ENCODE peak calls at places on chromosomes 16 and 17, in ten cellular contexts. C is A549, Z is transverse colon, V is endodermal cell, X is K562, L is cardiac fibroblast, A is psoas muscle, W is nephron progenitor cell, I is astrocyte of the cerebellum, U is gastrocnemius medialis. M is an unnamed sample.

GRCh38 chr16:53022374-53022773 is 30.3 kb downstream of the CHD9NB start:
- DNase-seq in C (peak), Z (peak), V (peak), X (peak), L (peak), A (no peak), W (peak), I (peak), U (no peak), M (peak)

GRCh38 chr16:12455287-12455798 is 348.3 kb downstream of the CPPED1 start:
- DNase-seq in C (peak), Z (peak), V (peak), X (peak), L (peak), A (peak), W (peak), I (peak), U (no peak), M (peak)

GRCh38 chr17:39683295-39683939 is 4.4 kb downstream of the PGAP3 start:
- DNase-seq in C (no peak), Z (no peak), V (no peak), X (peak), L (no peak), A (no peak), W (no peak), I (no peak), U (no peak), M (no peak)

GRCh38 chr16:54954220-54954619 is 23.6 kb downstream of the IRX5 start:
- DNase-seq in C (no peak), Z (no peak), V (no peak), X (no peak), L (peak), A (no peak), W (no peak), I (no peak), U (no peak), M (no peak)

GRCh38 chr17:50604470-50604869 is 30.2 kb upstream of the ABCC3 start:
- DNase-seq in C (no peak), Z (peak), V (peak), X (no peak), L (peak), A (peak), W (no peak), I (peak), U (no peak), M (no peak)

GRCh38 chr17:9824094-9824493 is 1.6 kb upstream of the GLP2R start:
- DNase-seq in C (peak), Z (no peak), V (no peak), X (peak), L (no peak), A (no peak), W (no peak), I (no peak), U (no peak), M (no peak)

GRCh38 chr17:44200478-44201155 is 933 bp upstream of the ATXN7L3 start:
- DNase-seq in C (no peak), Z (peak), V (no peak), X (no peak), L (no peak), A (no peak), W (no peak), I (no peak), U (no peak), M (no peak)

GRCh38 chr16:66087308-66087707 is 279.2 kb upstream of the CDH5 start:
- DNase-seq in C (no peak), Z (no peak), V (no peak), X (no peak), L (no peak), A (no peak), W (no peak), I (no peak), U (no peak), M (no peak)

GRCh38 chr16:89323120-89323960 is 105.8 kb downstream of the ZNF778 start:
- DNase-seq in C (no peak), Z (no peak), V (no peak), X (no peak), L (no peak), A (peak), W (no peak), I (no peak), U (no peak), M (no peak)

GRCh38 chr16:15035163-15035729 is 20.6 kb downstream of the NTAN1 start:
- DNase-seq in C (no peak), Z (no peak), V (no peak), X (no peak), L (no peak), A (no peak), W (no peak), I (no peak), U (no peak), M (no peak)

GRCh38 chr17:5821057-5821456 is 236.7 kb upstream of the NLRP1 start:
- DNase-seq in C (peak), Z (no peak), V (no peak), X (no peak), L (no peak), A (no peak), W (no peak), I (no peak), U (no peak), M (no peak)

GRCh38 chr16:14434860-14435259 is 195.2 kb downstream of the PARN start:
- DNase-seq in C (no peak), Z (no peak), V (no peak), X (no peak), L (no peak), A (no peak), W (no peak), I (no peak), U (no peak), M (no peak)

GRCh38 chr17:41308918-41309359 is at the start of gene KRTAP16-1:
- DNase-seq in C (no peak), Z (no peak), V (no peak), X (no peak), L (no peak), A (no peak), W (no peak), I (no peak), U (no peak), M (no peak)

GRCh38 chr16:75458029-75458428 is 6.5 kb downstream of the TMEM170A start:
- DNase-seq in C (no peak), Z (no peak), V (no peak), X (no peak), L (no peak), A (no peak), W (no peak), I (no peak), U (no peak), M (no peak)

GRCh38 chr17:17774009-17774881 is 62.5 kb downstream of the SREBF1 start:
- DNase-seq in C (peak), Z (peak), V (no peak), X (no peak), L (peak), A (peak), W (no peak), I (no peak), U (peak), M (no peak)

GRCh38 chr17:77564278-77564920 is 394.1 kb upstream of the TNRC6C start:
- DNase-seq in C (no peak), Z (no peak), V (peak), X (no peak), L (no peak), A (no peak), W (no peak), I (no peak), U (no peak), M (no peak)

GRCh38 chr16:84829168-84829965 is 9.6 kb downstream of the CRISPLD2 start:
- DNase-seq in C (no peak), Z (peak), V (no peak), X (no peak), L (peak), A (peak), W (no peak), I (peak), U (no peak), M (no peak)

GRCh38 chr17:10730956-10731879 is 1.4 kb upstream of the TMEM220 start:
- DNase-seq in C (no peak), Z (no peak), V (peak), X (no peak), L (no peak), A (no peak), W (no peak), I (no peak), U (no peak), M (no peak)

GRCh38 chr17:3953542-3953941 is 10.7 kb downstream of the ATP2A3 start:
- DNase-seq in C (no peak), Z (no peak), V (no peak), X (no peak), L (no peak), A (no peak), W (no peak), I (no peak), U (no peak), M (no peak)

GRCh38 chr16:11312718-11313492 is 31.8 kb upstream of the PRM1 start:
- DNase-seq in C (peak), Z (peak), V (peak), X (peak), L (peak), A (no peak), W (no peak), I (peak), U (no peak), M (no peak)

GRCh38 chr17:27529230-27529796 is 73.1 kb downstream of the KSR1 start:
- DNase-seq in C (peak), Z (no peak), V (no peak), X (peak), L (peak), A (no peak), W (no peak), I (no peak), U (no peak), M (no peak)

GRCh38 chr17:14559720-14560119 is 258.8 kb downstream of the HS3ST3B1 start:
- DNase-seq in C (no peak), Z (no peak), V (no peak), X (no peak), L (no peak), A (no peak), W (no peak), I (no peak), U (no peak), M (no peak)

GRCh38 chr16:70572050-70572925 is 48.7 kb downstream of the SF3B3 start:
- DNase-seq in C (no peak), Z (no peak), V (no peak), X (no peak), L (peak), A (no peak), W (no peak), I (no peak), U (no peak), M (no peak)

GRCh38 chr16:12330977-12331376 is 354.4 kb downstream of the SNX29 start:
- DNase-seq in C (no peak), Z (no peak), V (no peak), X (no peak), L (peak), A (no peak), W (no peak), I (no peak), U (no peak), M (no peak)

GRCh38 chr17:56896968-56897359 is 16.9 kb downstream of the TRIM25 start:
- DNase-seq in C (no peak), Z (peak), V (no peak), X (no peak), L (no peak), A (no peak), W (no peak), I (no peak), U (no peak), M (no peak)

GRCh38 chr17:5769936-5770335 is 185.6 kb upstream of the NLRP1 start:
- DNase-seq in C (no peak), Z (no peak), V (no peak), X (no peak), L (no peak), A (no peak), W (peak), I (peak), U (no peak), M (no peak)

GRCh38 chr17:44581868-44582267 is 24.6 kb downstream of the FZD2 start:
- DNase-seq in C (peak), Z (no peak), V (no peak), X (no peak), L (peak), A (no peak), W (no peak), I (no peak), U (no peak), M (no peak)

GRCh38 chr17:13590441-13590840 is 11.3 kb downstream of the HS3ST3A1 start:
- DNase-seq in C (no peak), Z (no peak), V (no peak), X (no peak), L (no peak), A (no peak), W (no peak), I (no peak), U (no peak), M (no peak)

GRCh38 chr17:16415031-16415924 is at the start of gene TRPV2:
- DNase-seq in C (peak), Z (peak), V (peak), X (peak), L (no peak), A (peak), W (peak), I (no peak), U (no peak), M (peak)

GRCh38 chr16:66543541-66543940 is 6.4 kb downstream of the TK2 start:
- DNase-seq in C (no peak), Z (no peak), V (no peak), X (no peak), L (no peak), A (no peak), W (no peak), I (no peak), U (no peak), M (no peak)

GRCh38 chr16:56468800-56469199 is 17.4 kb downstream of the OGFOD1 start:
- DNase-seq in C (no peak), Z (no peak), V (no peak), X (no peak), L (no peak), A (no peak), W (no peak), I (no peak), U (no peak), M (no peak)

GRCh38 chr17:5861849-5862248 is 208.3 kb upstream of the WSCD1 start:
- DNase-seq in C (no peak), Z (no peak), V (no peak), X (no peak), L (no peak), A (no peak), W (no peak), I (no peak), U (no peak), M (no peak)

GRCh38 chr16:49092704-49093103 is 188.9 kb downstream of the CBLN1 start:
- DNase-seq in C (no peak), Z (no peak), V (no peak), X (no peak), L (no peak), A (no peak), W (no peak), I (no peak), U (no peak), M (no peak)
- TF ChIP-seq CTCF in C (no peak), Z (no peak), V (no peak), X (no peak), L (no peak), A (no peak), W (no peak), I (no peak), U (no peak), M (no peak)

GRCh38 chr16:30658731-30659506 is 688 bp downstream of the FBRS start:
- DNase-seq in C (peak), Z (no peak), V (peak), X (peak), L (peak), A (peak), W (peak), I (peak), U (peak), M (peak)
- TF ChIP-seq CTCF in C (peak), Z (peak), V (peak), X (peak), L (no peak), A (no peak), W (no peak), I (no peak), U (no peak), M (no peak)

GRCh38 chr17:73657473-73658116 is 13.3 kb upstream of the SDK2 start:
- DNase-seq in C (peak), Z (peak), V (peak), X (peak), L (peak), A (no peak), W (peak), I (no peak), U (no peak), M (no peak)
- TF ChIP-seq CTCF in C (peak), Z (peak), V (peak), X (peak), L (peak), A (peak), W (peak), I (peak), U (no peak), M (no peak)

GRCh38 chr16:19677403-19677802 is 40.6 kb downstream of the KNOP1 start:
- DNase-seq in C (no peak), Z (no peak), V (no peak), X (no peak), L (no peak), A (peak), W (no peak), I (no peak), U (no peak), M (no peak)

GRCh38 chr16:19681637-19682036 is 36.4 kb downstream of the KNOP1 start:
- DNase-seq in C (no peak), Z (no peak), V (no peak), X (no peak), L (no peak), A (no peak), W (no peak), I (no peak), U (no peak), M (no peak)

GRCh38 chr16:19678804-19679203 is 39.2 kb downstream of the KNOP1 start:
- DNase-seq in C (no peak), Z (no peak), V (no peak), X (no peak), L (no peak), A (no peak), W (no peak), I (no peak), U (no peak), M (no peak)

GRCh38 chr16:19683453-19684236 is 34.4 kb downstream of the KNOP1 start:
- DNase-seq in C (no peak), Z (no peak), V (no peak), X (no peak), L (no peak), A (no peak), W (no peak), I (no peak), U (no peak), M (no peak)

DNA sequence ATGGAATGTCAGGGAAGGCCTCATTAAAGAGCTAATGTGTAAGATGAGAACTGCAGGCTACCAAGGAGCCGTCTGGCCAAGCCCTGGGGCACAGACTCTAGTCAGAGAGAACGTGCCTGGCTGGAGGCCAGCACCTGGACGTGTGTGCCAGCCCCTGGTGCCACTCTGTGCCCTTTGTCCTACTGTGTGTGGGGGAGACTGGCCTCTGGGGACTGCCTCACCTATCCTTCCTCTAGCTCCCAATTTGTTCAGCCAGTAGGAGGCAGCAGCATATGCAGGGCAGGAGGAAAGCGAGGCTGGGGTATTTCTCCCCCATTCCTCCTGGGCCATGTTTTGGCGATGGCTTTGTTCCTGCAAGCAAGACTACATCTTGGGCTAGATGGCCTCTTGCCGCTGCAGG is 37.1 kb downstream of the KNOP1 start:
- DNase-seq in C (no peak), Z (no peak), V (peak), X (no peak), L (no peak), A (peak), W (no peak), I (no peak), U (no peak), M (no peak)
- TF ChIP-seq CTCF in C (no peak), Z (no peak), V (peak), X (peak), L (peak), A (no peak), W (no peak), I (no peak), U (no peak), M (no peak)

GRCh38 chr17:32591428-32591827 is 104.6 kb downstream of the CDK5R1 start:
- DNase-seq in C (no peak), Z (no peak), V (no peak), X (no peak), L (no peak), A (no peak), W (no peak), I (no peak), U (no peak), M (no peak)

GRCh38 chr17:32590974-32591373 is 104.2 kb downstream of the CDK5R1 start:
- DNase-seq in C (no peak), Z (no peak), V (no peak), X (no peak), L (no peak), A (no peak), W (no peak), I (no peak), U (no peak), M (no peak)

GRCh38 chr17:32586666-32587065 is 99.9 kb downstream of the CDK5R1 start:
- DNase-seq in C (no peak), Z (no peak), V (no peak), X (no peak), L (peak), A (no peak), W (no peak), I (no peak), U (no peak), M (no peak)

GRCh38 chr17:32588135-32588534 is 101.3 kb downstream of the CDK5R1 start:
- DNase-seq in C (no peak), Z (no peak), V (no peak), X (no peak), L (no peak), A (no peak), W (no peak), I (no peak), U (no peak), M (no peak)

GRCh38 chr17:32588982-32589381 is 102.2 kb downstream of the CDK5R1 start:
- DNase-seq in C (peak), Z (no peak), V (peak), X (peak), L (no peak), A (no peak), W (no peak), I (no peak), U (no peak), M (no peak)
- TF ChIP-seq CTCF in C (no peak), Z (no peak), V (peak), X (peak), L (peak), A (no peak), W (no peak), I (no peak), U (no peak), M (no peak)

DNA sequence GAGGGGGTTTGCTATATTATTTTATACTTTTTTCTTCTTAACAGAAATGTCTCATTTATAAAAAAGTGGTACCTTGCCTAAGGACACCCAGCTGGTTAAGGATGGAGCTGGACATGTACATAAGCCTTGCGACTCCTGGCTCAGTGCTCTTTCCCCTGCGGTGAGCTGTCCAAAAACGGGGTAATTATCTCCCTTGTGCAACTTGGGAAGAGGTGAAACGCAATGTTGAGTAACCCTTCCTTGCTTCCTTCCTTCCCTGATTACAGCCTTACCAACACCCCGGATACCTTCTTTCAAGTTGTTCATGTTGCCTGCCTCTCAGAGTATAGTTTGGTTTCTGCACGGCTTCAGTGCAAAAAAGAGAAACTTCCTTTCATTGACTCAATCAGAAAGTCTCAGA is 94.1 kb upstream of the XYLT1 start:
- DNase-seq in C (no peak), Z (no peak), V (no peak), X (no peak), L (no peak), A (no peak), W (no peak), I (no peak), U (no peak), M (no peak)
- TF ChIP-seq CTCF in C (no peak), Z (no peak), V (no peak), X (no peak), L (no peak), A (no peak), W (no peak), I (no peak), U (no peak), M (no peak)

M was measured in GM20000.